ENCODE peak calls at places on chromosome 13, in ten cellular contexts. One of them, this sample, is unnamed.

GRCh38 chr13:110902370-110902769 is 12.5 kb downstream of the ANKRD10 start:
- DNase-seq in Panc1: no peak
- DNase-seq in stimulated activated CD8-positive, alpha-beta memory T cell treated with anti-CD3 and anti-CD28 coated beads, Interleukin-15, amount 100 ng/mL, for 48 hours: no peak
- DNase-seq in HFFc6: no peak
- DNase-seq in NCI-H2171 treated with DMSO at 0.1 percent for 48 hours: no peak
- DNase-seq in hepatic stellate cell: no peak
- DNase-seq in AML-193: no peak
- DNase-seq in CD4-positive, alpha-beta T cell: no peak
- DNase-seq in cardiac fibroblast: no peak
- DNase-seq in NCI-H1105 treated with DMSO at 0.1 percent for 48 hours: no peak
- DNase-seq in this sample: no peak

GRCh38 chr13:65264066-65264465 is 1966.1 kb downstream of the PCDH9 start:
- DNase-seq in Panc1: no peak
- DNase-seq in stimulated activated CD8-positive, alpha-beta memory T cell treated with anti-CD3 and anti-CD28 coated beads, Interleukin-15, amount 100 ng/mL, for 48 hours: no peak
- DNase-seq in HFFc6: no peak
- DNase-seq in NCI-H2171 treated with DMSO at 0.1 percent for 48 hours: no peak
- DNase-seq in hepatic stellate cell: no peak
- DNase-seq in AML-193: no peak
- DNase-seq in CD4-positive, alpha-beta T cell: no peak
- DNase-seq in cardiac fibroblast: no peak
- DNase-seq in NCI-H1105 treated with DMSO at 0.1 percent for 48 hours: peak; percentile 43
- DNase-seq in this sample: no peak

GRCh38 chr13:23610966-23611486 is 40.8 kb downstream of the TNFRSF19 start:
- DNase-seq in Panc1: no peak
- DNase-seq in stimulated activated CD8-positive, alpha-beta memory T cell treated with anti-CD3 and anti-CD28 coated beads, Interleukin-15, amount 100 ng/mL, for 48 hours: no peak
- DNase-seq in HFFc6: no peak
- DNase-seq in NCI-H2171 treated with DMSO at 0.1 percent for 48 hours: no peak
- DNase-seq in hepatic stellate cell: no peak
- DNase-seq in AML-193: no peak
- DNase-seq in CD4-positive, alpha-beta T cell: no peak
- DNase-seq in cardiac fibroblast: peak; percentile 52
- DNase-seq in NCI-H1105 treated with DMSO at 0.1 percent for 48 hours: no peak
- DNase-seq in this sample: no peak

GRCh38 chr13:29847501-29847983 is 2.9 kb downstream of the UBL3 start:
- DNase-seq in Panc1: no peak
- DNase-seq in stimulated activated CD8-positive, alpha-beta memory T cell treated with anti-CD3 and anti-CD28 coated beads, Interleukin-15, amount 100 ng/mL, for 48 hours: no peak
- DNase-seq in HFFc6: peak; percentile 56
- DNase-seq in NCI-H2171 treated with DMSO at 0.1 percent for 48 hours: no peak
- DNase-seq in hepatic stellate cell: no peak
- DNase-seq in AML-193: peak; percentile 49
- DNase-seq in CD4-positive, alpha-beta T cell: no peak
- DNase-seq in cardiac fibroblast: peak; percentile 52
- DNase-seq in NCI-H1105 treated with DMSO at 0.1 percent for 48 hours: no peak
- DNase-seq in this sample: no peak

GRCh38 chr13:86760620-86761019 is 910.6 kb upstream of the SLITRK5 start:
- DNase-seq in Panc1: no peak
- DNase-seq in stimulated activated CD8-positive, alpha-beta memory T cell treated with anti-CD3 and anti-CD28 coated beads, Interleukin-15, amount 100 ng/mL, for 48 hours: no peak
- DNase-seq in HFFc6: no peak
- DNase-seq in NCI-H2171 treated with DMSO at 0.1 percent for 48 hours: no peak
- DNase-seq in hepatic stellate cell: no peak
- DNase-seq in AML-193: no peak
- DNase-seq in CD4-positive, alpha-beta T cell: no peak
- DNase-seq in cardiac fibroblast: no peak
- DNase-seq in NCI-H1105 treated with DMSO at 0.1 percent for 48 hours: no peak
- DNase-seq in this sample: no peak

GRCh38 chr13:98301721-98302120 is 124.7 kb upstream of the RNF113B start:
- DNase-seq in Panc1: no peak
- DNase-seq in stimulated activated CD8-positive, alpha-beta memory T cell treated with anti-CD3 and anti-CD28 coated beads, Interleukin-15, amount 100 ng/mL, for 48 hours: no peak
- DNase-seq in HFFc6: no peak
- DNase-seq in NCI-H2171 treated with DMSO at 0.1 percent for 48 hours: peak; percentile 34
- DNase-seq in hepatic stellate cell: peak; percentile 61
- DNase-seq in AML-193: no peak
- DNase-seq in CD4-positive, alpha-beta T cell: no peak
- DNase-seq in cardiac fibroblast: no peak
- DNase-seq in NCI-H1105 treated with DMSO at 0.1 percent for 48 hours: no peak
- DNase-seq in this sample: no peak

GRCh38 chr13:24254151-24254810 is 55.1 kb upstream of the C1QTNF9 start:
- DNase-seq in Panc1: no peak
- DNase-seq in stimulated activated CD8-positive, alpha-beta memory T cell treated with anti-CD3 and anti-CD28 coated beads, Interleukin-15, amount 100 ng/mL, for 48 hours: peak; percentile 42
- DNase-seq in HFFc6: no peak
- DNase-seq in NCI-H2171 treated with DMSO at 0.1 percent for 48 hours: no peak
- DNase-seq in hepatic stellate cell: no peak
- DNase-seq in AML-193: peak; percentile 10
- DNase-seq in CD4-positive, alpha-beta T cell: peak; percentile 74
- DNase-seq in cardiac fibroblast: peak; percentile 77
- DNase-seq in NCI-H1105 treated with DMSO at 0.1 percent for 48 hours: no peak
- DNase-seq in this sample: no peak

GRCh38 chr13:90185734-90186133 is 1161.8 kb upstream of the MIR17HG start:
- DNase-seq in Panc1: no peak
- DNase-seq in stimulated activated CD8-positive, alpha-beta memory T cell treated with anti-CD3 and anti-CD28 coated beads, Interleukin-15, amount 100 ng/mL, for 48 hours: no peak
- DNase-seq in HFFc6: no peak
- DNase-seq in NCI-H2171 treated with DMSO at 0.1 percent for 48 hours: no peak
- DNase-seq in hepatic stellate cell: no peak
- DNase-seq in AML-193: no peak
- DNase-seq in CD4-positive, alpha-beta T cell: no peak
- DNase-seq in cardiac fibroblast: no peak
- DNase-seq in NCI-H1105 treated with DMSO at 0.1 percent for 48 hours: no peak
- DNase-seq in this sample: no peak

GRCh38 chr13:64992314-64992713 is 2237.8 kb downstream of the PCDH9 start:
- DNase-seq in Panc1: no peak
- DNase-seq in stimulated activated CD8-positive, alpha-beta memory T cell treated with anti-CD3 and anti-CD28 coated beads, Interleukin-15, amount 100 ng/mL, for 48 hours: no peak
- DNase-seq in HFFc6: no peak
- DNase-seq in NCI-H2171 treated with DMSO at 0.1 percent for 48 hours: no peak
- DNase-seq in hepatic stellate cell: no peak
- DNase-seq in AML-193: no peak
- DNase-seq in CD4-positive, alpha-beta T cell: no peak
- DNase-seq in cardiac fibroblast: no peak
- DNase-seq in NCI-H1105 treated with DMSO at 0.1 percent for 48 hours: no peak
- DNase-seq in this sample: no peak

GRCh38 chr13:27007166-27007565 is 164.4 kb downstream of the USP12 start:
- DNase-seq in Panc1: no peak
- DNase-seq in stimulated activated CD8-positive, alpha-beta memory T cell treated with anti-CD3 and anti-CD28 coated beads, Interleukin-15, amount 100 ng/mL, for 48 hours: no peak
- DNase-seq in HFFc6: no peak
- DNase-seq in NCI-H2171 treated with DMSO at 0.1 percent for 48 hours: peak; percentile 89
- DNase-seq in hepatic stellate cell: no peak
- DNase-seq in AML-193: no peak
- DNase-seq in CD4-positive, alpha-beta T cell: no peak
- DNase-seq in cardiac fibroblast: no peak
- DNase-seq in NCI-H1105 treated with DMSO at 0.1 percent for 48 hours: peak; percentile 46
- DNase-seq in this sample: no peak

GRCh38 chr13:100089633-100090032 is 740 bp downstream of the PCCA start:
- DNase-seq in Panc1: no peak
- DNase-seq in stimulated activated CD8-positive, alpha-beta memory T cell treated with anti-CD3 and anti-CD28 coated beads, Interleukin-15, amount 100 ng/mL, for 48 hours: no peak
- DNase-seq in HFFc6: no peak
- DNase-seq in NCI-H2171 treated with DMSO at 0.1 percent for 48 hours: peak; percentile 36
- DNase-seq in hepatic stellate cell: no peak
- DNase-seq in AML-193: peak; percentile 41
- DNase-seq in CD4-positive, alpha-beta T cell: no peak
- DNase-seq in cardiac fibroblast: peak; percentile 29
- DNase-seq in NCI-H1105 treated with DMSO at 0.1 percent for 48 hours: peak; percentile 11
- DNase-seq in this sample: no peak

GRCh38 chr13:48155850-48156249 is 60.9 kb upstream of the MED4 start:
- DNase-seq in Panc1: peak; percentile 13
- DNase-seq in stimulated activated CD8-positive, alpha-beta memory T cell treated with anti-CD3 and anti-CD28 coated beads, Interleukin-15, amount 100 ng/mL, for 48 hours: no peak
- DNase-seq in HFFc6: peak; percentile 25
- DNase-seq in NCI-H2171 treated with DMSO at 0.1 percent for 48 hours: peak; percentile 89
- DNase-seq in hepatic stellate cell: no peak
- DNase-seq in AML-193: peak; percentile 90
- DNase-seq in CD4-positive, alpha-beta T cell: peak; percentile 39
- DNase-seq in cardiac fibroblast: peak; percentile 82
- DNase-seq in NCI-H1105 treated with DMSO at 0.1 percent for 48 hours: no peak
- DNase-seq in this sample: no peak

GRCh38 chr13:75693227-75693626 is 57.1 kb downstream of the LMO7 start:
- DNase-seq in Panc1: no peak
- DNase-seq in stimulated activated CD8-positive, alpha-beta memory T cell treated with anti-CD3 and anti-CD28 coated beads, Interleukin-15, amount 100 ng/mL, for 48 hours: no peak
- DNase-seq in HFFc6: no peak
- DNase-seq in NCI-H2171 treated with DMSO at 0.1 percent for 48 hours: peak; percentile 94
- DNase-seq in hepatic stellate cell: no peak
- DNase-seq in AML-193: no peak
- DNase-seq in CD4-positive, alpha-beta T cell: no peak
- DNase-seq in cardiac fibroblast: no peak
- DNase-seq in NCI-H1105 treated with DMSO at 0.1 percent for 48 hours: peak; percentile 5
- DNase-seq in this sample: no peak

GRCh38 chr13:91346062-91346461 is 1.4 kb upstream of the MIR17HG start:
- DNase-seq in Panc1: no peak
- DNase-seq in stimulated activated CD8-positive, alpha-beta memory T cell treated with anti-CD3 and anti-CD28 coated beads, Interleukin-15, amount 100 ng/mL, for 48 hours: no peak
- DNase-seq in HFFc6: no peak
- DNase-seq in NCI-H2171 treated with DMSO at 0.1 percent for 48 hours: no peak
- DNase-seq in hepatic stellate cell: no peak
- DNase-seq in AML-193: no peak
- DNase-seq in CD4-positive, alpha-beta T cell: no peak
- DNase-seq in cardiac fibroblast: no peak
- DNase-seq in NCI-H1105 treated with DMSO at 0.1 percent for 48 hours: no peak
- DNase-seq in this sample: no peak

GRCh38 chr13:27851481-27851880 is 59.2 kb downstream of the GSX1 start:
- DNase-seq in Panc1: no peak
- DNase-seq in stimulated activated CD8-positive, alpha-beta memory T cell treated with anti-CD3 and anti-CD28 coated beads, Interleukin-15, amount 100 ng/mL, for 48 hours: no peak
- DNase-seq in HFFc6: no peak
- DNase-seq in NCI-H2171 treated with DMSO at 0.1 percent for 48 hours: no peak
- DNase-seq in hepatic stellate cell: no peak
- DNase-seq in AML-193: no peak
- DNase-seq in CD4-positive, alpha-beta T cell: no peak
- DNase-seq in cardiac fibroblast: no peak
- DNase-seq in NCI-H1105 treated with DMSO at 0.1 percent for 48 hours: no peak
- DNase-seq in this sample: no peak

GRCh38 chr13:113862191-113862765 is 1.6 kb downstream of the GAS6 start:
- DNase-seq in Panc1: no peak
- DNase-seq in stimulated activated CD8-positive, alpha-beta memory T cell treated with anti-CD3 and anti-CD28 coated beads, Interleukin-15, amount 100 ng/mL, for 48 hours: no peak
- DNase-seq in HFFc6: peak; percentile 63
- DNase-seq in NCI-H2171 treated with DMSO at 0.1 percent for 48 hours: no peak
- DNase-seq in hepatic stellate cell: no peak
- DNase-seq in AML-193: no peak
- DNase-seq in CD4-positive, alpha-beta T cell: no peak
- DNase-seq in cardiac fibroblast: no peak
- DNase-seq in NCI-H1105 treated with DMSO at 0.1 percent for 48 hours: no peak
- DNase-seq in this sample: no peak

This sample was measured in glomerular endothelial cell.